ENCODE peak calls at places on chromosomes 12 and 14, in seven cellular contexts. One of them, this sample, is unnamed.

GRCh38 chr12:74152370-74152769 is 385.3 kb upstream of the ATXN7L3B start:
- DNase-seq in HepG2: no peak
- DNase-seq in sigmoid colon: no peak
- DNase-seq in prostate gland: no peak
- DNase-seq in stomach: no peak
- DNase-seq in transverse colon: no peak
- DNase-seq in suprapubic skin: no peak
- DNase-seq in this sample: no peak

GRCh38 chr12:123055281-123055766 is 74.8 kb downstream of the ARL6IP4 start:
- DNase-seq in prostate gland: no peak
- DNase-seq in stomach: no peak
- DNase-seq in HepG2: no peak
- DNase-seq in suprapubic skin: no peak
- DNase-seq in sigmoid colon: no peak
- DNase-seq in transverse colon: no peak
- DNase-seq in this sample: no peak

GRCh38 chr12:118467576-118467975 is 91.2 kb downstream of the SUDS3 start:
- DNase-seq in HepG2: no peak
- DNase-seq in suprapubic skin: no peak
- DNase-seq in sigmoid colon: no peak
- DNase-seq in transverse colon: no peak
- DNase-seq in stomach: no peak
- DNase-seq in prostate gland: no peak
- DNase-seq in this sample: no peak

GRCh38 chr12:69096669-69097364 is 142.6 kb upstream of the CPSF6 start:
- DNase-seq in transverse colon: no peak
- DNase-seq in suprapubic skin: no peak
- DNase-seq in stomach: no peak
- DNase-seq in sigmoid colon: no peak
- DNase-seq in prostate gland: no peak
- DNase-seq in HepG2: no peak
- DNase-seq in this sample: no peak

GRCh38 chr12:10695852-10696251 is 22.0 kb upstream of the STYK1 start:
- DNase-seq in stomach: no peak
- DNase-seq in transverse colon: no peak
- DNase-seq in suprapubic skin: no peak
- DNase-seq in sigmoid colon: no peak
- DNase-seq in HepG2: no peak
- DNase-seq in prostate gland: no peak
- DNase-seq in this sample: no peak

GRCh38 chr14:84493779-84494178 is 1036.2 kb upstream of the FLRT2 start:
- DNase-seq in prostate gland: no peak
- DNase-seq in sigmoid colon: no peak
- DNase-seq in HepG2: no peak
- DNase-seq in transverse colon: no peak
- DNase-seq in suprapubic skin: no peak
- DNase-seq in stomach: no peak
- DNase-seq in this sample: no peak

GRCh38 chr14:22400590-22401259 is 188.3 kb downstream of the DAD1 start:
- DNase-seq in transverse colon: no peak
- DNase-seq in HepG2: no peak
- DNase-seq in suprapubic skin: no peak
- DNase-seq in sigmoid colon: no peak
- DNase-seq in stomach: no peak
- DNase-seq in prostate gland: no peak
- DNase-seq in this sample: no peak

GRCh38 chr12:105253882-105254513 is 18.0 kb upstream of the APPL2 start:
- DNase-seq in transverse colon: no peak
- DNase-seq in suprapubic skin: no peak
- DNase-seq in sigmoid colon: no peak
- DNase-seq in prostate gland: no peak
- DNase-seq in HepG2: peak
- DNase-seq in stomach: no peak
- DNase-seq in this sample: no peak

GRCh38 chr14:66508846-66509621 is 1.1 kb downstream of the GPHN start:
- DNase-seq in sigmoid colon: peak
- DNase-seq in prostate gland: peak
- DNase-seq in suprapubic skin: peak
- DNase-seq in stomach: no peak
- DNase-seq in HepG2: no peak
- DNase-seq in transverse colon: peak
- DNase-seq in this sample: no peak

GRCh38 chr12:76199808-76200207 is 115.3 kb upstream of the NAP1L1 start:
- DNase-seq in stomach: no peak
- DNase-seq in HepG2: no peak
- DNase-seq in suprapubic skin: no peak
- DNase-seq in prostate gland: no peak
- DNase-seq in sigmoid colon: no peak
- DNase-seq in transverse colon: no peak
- DNase-seq in this sample: no peak

GRCh38 chr12:120156315-120157259 is 37.9 kb downstream of the GCN1 start:
- DNase-seq in stomach: no peak
- DNase-seq in suprapubic skin: no peak
- DNase-seq in HepG2: no peak
- DNase-seq in prostate gland: no peak
- DNase-seq in sigmoid colon: no peak
- DNase-seq in transverse colon: no peak
- DNase-seq in this sample: no peak

GRCh38 chr14:21069388-21070082 is 569 bp upstream of the ARHGEF40 start:
- DNase-seq in stomach: no peak
- DNase-seq in sigmoid colon: no peak
- DNase-seq in transverse colon: no peak
- DNase-seq in prostate gland: no peak
- DNase-seq in HepG2: peak
- DNase-seq in suprapubic skin: no peak
- DNase-seq in this sample: peak
- TF ChIP-seq CTCF in stomach: no peak
- TF ChIP-seq CTCF in sigmoid colon: no peak
- TF ChIP-seq CTCF in transverse colon: no peak
- TF ChIP-seq CTCF in prostate gland: no peak
- TF ChIP-seq CTCF in HepG2: peak
- TF ChIP-seq CTCF in suprapubic skin: no peak
- TF ChIP-seq CTCF in this sample: no peak

GRCh38 chr12:80811957-80812708 is 95.4 kb downstream of the MYF5 start:
- DNase-seq in sigmoid colon: no peak
- DNase-seq in stomach: no peak
- DNase-seq in transverse colon: no peak
- DNase-seq in HepG2: no peak
- DNase-seq in suprapubic skin: no peak
- DNase-seq in prostate gland: no peak
- DNase-seq in this sample: no peak
- TF ChIP-seq POLR2AphosphoS5 in sigmoid colon: no peak
- TF ChIP-seq POLR2AphosphoS5 in stomach: no peak
- TF ChIP-seq POLR2AphosphoS5 in transverse colon: no peak
- TF ChIP-seq POLR2AphosphoS5 in HepG2: no peak
- TF ChIP-seq POLR2AphosphoS5 in suprapubic skin: no peak
- TF ChIP-seq POLR2AphosphoS5 in prostate gland: no peak
- TF ChIP-seq POLR2AphosphoS5 in this sample: no peak

GRCh38 chr14:36271939-36272907 is 48.2 kb downstream of the MBIP start:
- DNase-seq in transverse colon: peak
- DNase-seq in sigmoid colon: no peak
- DNase-seq in prostate gland: no peak
- DNase-seq in suprapubic skin: no peak
- DNase-seq in stomach: no peak
- DNase-seq in HepG2: no peak
- DNase-seq in this sample: no peak
- TF ChIP-seq POLR2A in transverse colon: no peak
- TF ChIP-seq POLR2A in sigmoid colon: no peak
- TF ChIP-seq POLR2A in prostate gland: no peak
- TF ChIP-seq POLR2A in suprapubic skin: no peak
- TF ChIP-seq POLR2A in stomach: no peak
- TF ChIP-seq POLR2A in HepG2: no peak
- TF ChIP-seq POLR2A in this sample: no peak

DNA sequence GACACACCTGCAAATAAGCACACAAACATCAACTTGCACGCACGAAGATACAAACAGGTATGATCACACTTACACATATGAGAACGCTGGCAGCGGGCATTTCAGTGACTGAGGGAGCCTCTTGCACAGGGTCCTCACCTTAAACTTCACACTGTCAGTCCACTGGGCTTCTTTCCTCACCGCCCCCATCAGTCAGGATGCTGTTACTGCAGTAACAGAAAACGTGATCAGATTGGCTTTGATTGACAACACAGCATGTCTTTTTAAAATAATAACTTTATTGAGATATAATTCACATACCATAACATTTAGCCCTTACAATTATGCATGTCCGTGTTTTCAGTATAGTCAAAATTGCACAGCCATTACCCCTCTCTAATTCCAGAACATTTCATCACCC is 8.2 kb downstream of the CCDC197 start:
- DNase-seq in transverse colon: no peak
- DNase-seq in suprapubic skin: no peak
- DNase-seq in HepG2: no peak
- DNase-seq in prostate gland: no peak
- DNase-seq in stomach: no peak
- DNase-seq in sigmoid colon: no peak
- DNase-seq in this sample: no peak
- TF ChIP-seq CTCF in transverse colon: peak
- TF ChIP-seq CTCF in suprapubic skin: no peak
- TF ChIP-seq CTCF in HepG2: peak
- TF ChIP-seq CTCF in prostate gland: no peak
- TF ChIP-seq CTCF in stomach: no peak
- TF ChIP-seq CTCF in sigmoid colon: no peak
- TF ChIP-seq CTCF in this sample: no peak

GRCh38 chr14:42192659-42193425 is 586.2 kb downstream of the LRFN5 start:
- DNase-seq in sigmoid colon: no peak
- DNase-seq in transverse colon: no peak
- DNase-seq in HepG2: no peak
- DNase-seq in suprapubic skin: no peak
- DNase-seq in stomach: no peak
- DNase-seq in prostate gland: peak
- DNase-seq in this sample: no peak
- TF ChIP-seq POLR2AphosphoS5 in sigmoid colon: peak
- TF ChIP-seq POLR2AphosphoS5 in transverse colon: no peak
- TF ChIP-seq POLR2AphosphoS5 in HepG2: no peak
- TF ChIP-seq POLR2AphosphoS5 in suprapubic skin: no peak
- TF ChIP-seq POLR2AphosphoS5 in stomach: no peak
- TF ChIP-seq POLR2AphosphoS5 in prostate gland: peak
- TF ChIP-seq POLR2AphosphoS5 in this sample: no peak

GRCh38 chr14:76056128-76056527 is 70.6 kb downstream of the IFT43 start:
- DNase-seq in transverse colon: no peak
- DNase-seq in prostate gland: no peak
- DNase-seq in stomach: no peak
- DNase-seq in suprapubic skin: no peak
- DNase-seq in HepG2: no peak
- DNase-seq in sigmoid colon: no peak
- DNase-seq in this sample: no peak
- TF ChIP-seq POLR2A in transverse colon: no peak
- TF ChIP-seq POLR2A in prostate gland: no peak
- TF ChIP-seq POLR2A in stomach: no peak
- TF ChIP-seq POLR2A in suprapubic skin: no peak
- TF ChIP-seq POLR2A in HepG2: no peak
- TF ChIP-seq POLR2A in sigmoid colon: no peak
- TF ChIP-seq POLR2A in this sample: no peak

This sample was measured in breast epithelium.